ENCODE peak calls at places on chromosomes 3 and 15, in seven cellular contexts. Y is H1, V is H9, R is neuronal stem cell, D is trophoblast cell, I is mesendoderm, P is IMR-90. G is an unnamed sample.
A peak's percentile ranks its signal among the peaks of the same experiment; 100 is the strongest.

GRCh38 chr3:18069564-18069963 is 327.1 kb upstream of the TBC1D5 start:
- DNase-seq in R (no peak), D (no peak), Y (no peak), P (no peak), I (no peak), V (no peak), G (no peak)

GRCh38 chr3:172302176-172302575 is 146.1 kb downstream of the GHSR start:
- DNase-seq in I (no peak), D (no peak), V (no peak), Y (no peak), R (no peak), P (no peak), G (no peak)

GRCh38 chr3:14925729-14926591 is 21.4 kb upstream of the NR2C2 start:
- DNase-seq in P (peak; percentile 71), R (peak; percentile 64), D (peak; percentile 82), I (peak; percentile 83), V (peak; percentile 52), Y (peak; percentile 58), G (peak; percentile 71)

GRCh38 chr3:185084883-185085282 is 68.0 kb downstream of the C3orf70 start:
- DNase-seq in Y (no peak), R (no peak), D (peak; percentile 30), V (no peak), I (peak; percentile 14), P (peak; percentile 77), G (peak; percentile 62)

GRCh38 chr15:38217788-38218609 is 34.6 kb upstream of the SPRED1 start:
- DNase-seq in P (no peak), V (no peak), Y (no peak), R (no peak), I (no peak), D (peak; percentile 83), G (peak; percentile 46)

GRCh38 chr3:61858054-61858453 is 296.7 kb downstream of the PTPRG start:
- DNase-seq in Y (no peak), I (no peak), P (peak; percentile 56), V (no peak), D (peak; percentile 7), R (no peak), G (peak; percentile 16)

GRCh38 chr3:14403636-14404395 is 1.4 kb downstream of the SLC6A6 start:
- DNase-seq in D (no peak), I (no peak), R (no peak), P (no peak), V (no peak), Y (no peak), G (peak; percentile 52)

GRCh38 chr3:195133462-195133861 is 137.5 kb downstream of the XXYLT1 start:
- DNase-seq in I (no peak), R (no peak), P (peak; percentile 98), V (no peak), Y (no peak), D (no peak), G (no peak)

GRCh38 chr15:99130314-99130713 is 25.4 kb downstream of the SYNM start:
- DNase-seq in Y (no peak), P (no peak), D (no peak), V (no peak), I (no peak), R (no peak), G (no peak)

GRCh38 chr3:190911382-190911781 is 48.9 kb upstream of the GMNC start:
- DNase-seq in I (peak; percentile 72), D (no peak), R (peak; percentile 76), V (no peak), P (no peak), Y (no peak), G (no peak)

GRCh38 chr3:139357899-139358298 is 14.1 kb downstream of the MRPS22 start:
- DNase-seq in Y (no peak), R (no peak), D (no peak), I (no peak), V (no peak), P (no peak), G (no peak)

GRCh38 chr3:185460719-185461350 is 38.0 kb downstream of the TMEM41A start:
- DNase-seq in Y (no peak), R (no peak), D (peak; percentile 46), I (peak; percentile 28), V (no peak), P (peak; percentile 34), G (peak; percentile 18)

GRCh38 chr15:82805994-82806406 is at the start of gene FSD2:
- DNase-seq in V (no peak), D (no peak), P (no peak), I (peak; percentile 4), Y (no peak), R (no peak), G (peak; percentile 11)

DNA sequence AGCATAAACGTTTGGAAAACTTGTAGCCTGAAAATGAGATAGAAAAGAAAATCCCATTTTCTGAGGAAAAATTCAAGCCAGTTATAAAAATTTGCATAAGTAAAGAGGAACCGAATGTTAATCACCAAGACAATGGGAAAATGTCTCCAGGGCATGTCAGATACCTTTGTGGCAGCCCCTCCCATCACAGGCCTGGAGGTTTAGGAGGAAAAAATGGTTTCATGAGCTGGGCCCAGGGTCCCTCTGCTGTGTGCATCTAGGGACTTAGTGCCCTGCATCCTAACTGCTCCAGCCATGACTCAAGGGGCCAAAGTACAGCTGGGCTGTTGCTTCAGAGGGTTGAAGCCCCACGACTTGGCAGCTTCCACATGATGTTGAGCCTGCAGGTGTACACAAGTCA is 153.1 kb downstream of the TAFA4 start:
- DNase-seq in D (no peak), V (no peak), Y (no peak), R (no peak), P (no peak), I (peak; percentile 17), G (no peak)
- H3K4ac ChIP-seq in D (no peak overlapping the region), V (no peak overlapping the region), Y (no peak overlapping the region), R (no peak overlapping the region), P (no peak overlapping the region), I (no peak overlapping the region), G (no peak overlapping the region)

DNA sequence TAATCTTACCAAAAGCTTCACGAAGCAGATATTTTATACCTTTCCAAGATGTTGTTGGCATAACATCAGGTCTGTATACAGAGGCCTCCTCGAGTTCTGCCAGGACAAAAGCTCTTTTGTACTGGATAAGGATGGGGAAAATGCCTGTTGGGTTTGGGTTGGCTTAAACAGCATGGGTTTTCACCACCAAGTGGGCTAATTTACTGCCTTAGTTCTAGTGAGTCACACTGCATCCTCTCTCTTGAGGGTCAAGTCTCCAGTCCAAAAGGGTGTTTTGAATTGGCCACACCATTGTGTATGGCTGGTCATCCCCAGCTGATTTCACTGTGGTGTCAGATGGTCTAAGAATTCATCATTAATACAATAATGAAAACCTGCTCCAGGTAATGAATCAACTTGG is 26.1 kb upstream of the BHLHE40 start:
- DNase-seq in R (no peak), V (no peak), I (no peak), D (no peak), Y (no peak), P (no peak), G (no peak)
- H3K4ac ChIP-seq in R (no peak overlapping the region), V (no peak overlapping the region), I (no peak overlapping the region), D (no peak overlapping the region), Y (no peak overlapping the region), P (no peak overlapping the region), G (no peak overlapping the region)

GRCh38 chr3:131739211-131739610 is 236.4 kb upstream of the MRPL3 start:
- DNase-seq in V (no peak), R (no peak), Y (no peak), D (no peak), I (no peak), P (no peak), G (no peak)

GRCh38 chr3:131735121-131735520 is 232.3 kb upstream of the MRPL3 start:
- DNase-seq in Y (no peak), P (no peak), I (no peak), R (no peak), D (no peak), V (no peak), G (no peak)

GRCh38 chr3:131733086-131733841 is 230.5 kb upstream of the MRPL3 start:
- DNase-seq in V (no peak), D (no peak), R (no peak), P (no peak), Y (no peak), I (no peak), G (no peak)

GRCh38 chr3:131735544-131735943 is 232.8 kb upstream of the MRPL3 start:
- DNase-seq in Y (no peak), V (no peak), I (no peak), R (no peak), D (no peak), P (no peak), G (no peak)

GRCh38 chr3:131738095-131738494 is 235.3 kb upstream of the MRPL3 start:
- DNase-seq in P (no peak), R (no peak), Y (no peak), V (no peak), I (no peak), D (no peak), G (no peak)
- H3K4ac ChIP-seq in P (no peak overlapping the region), R (no peak overlapping the region), Y (no peak overlapping the region), V (no peak overlapping the region), I (no peak overlapping the region), D (no peak overlapping the region), G (no peak overlapping the region)

DNA sequence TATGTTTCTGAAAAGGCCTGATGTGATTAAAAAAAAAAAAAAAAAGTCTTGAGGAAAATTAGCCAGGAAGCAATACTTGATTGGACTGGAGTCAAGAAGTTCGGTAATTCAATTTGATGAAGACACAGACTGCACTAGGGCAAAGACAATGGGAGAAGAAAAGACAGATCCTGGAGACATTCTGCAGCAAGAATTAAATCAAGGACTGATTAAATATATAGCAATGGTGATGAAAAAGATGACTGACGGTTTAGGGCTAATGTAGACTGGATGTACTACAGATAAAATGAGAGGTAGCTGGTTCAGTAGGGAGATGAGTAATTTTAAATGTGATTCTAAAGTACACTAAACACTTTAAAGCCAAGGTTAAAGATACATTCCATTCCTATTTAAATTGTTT is 13.8 kb downstream of the MRPL47 start:
- DNase-seq in P (no peak), Y (no peak), D (no peak), V (no peak), R (no peak), I (no peak), G (no peak)
- H3K4ac ChIP-seq in P (no peak overlapping the region), Y (no peak overlapping the region), D (no peak overlapping the region), V (no peak overlapping the region), R (no peak overlapping the region), I (no peak overlapping the region), G (no peak overlapping the region)